ENCODE peak calls at places on chromosomes 1 and 21, in four cellular contexts. B is K562, H is SK-N-SH, R is GM12878. S is an unnamed sample.

GRCh38 chr1:51230501-51231078 is 5.5 kb upstream of the RNF11 start:
- DNase-seq in B (peak), H (no peak), R (no peak), S (no peak)

GRCh38 chr21:37155216-37155615 is 82.2 kb downstream of the TTC3 start:
- DNase-seq in B (no peak), H (no peak), R (no peak), S (no peak)

GRCh38 chr1:96808186-96808585 is 86.6 kb downstream of the PTBP2 start:
- DNase-seq in B (peak), H (peak), R (no peak), S (no peak)

GRCh38 chr1:87805661-87806376 is 477.1 kb downstream of the LMO4 start:
- DNase-seq in B (no peak), H (no peak), R (no peak), S (no peak)

GRCh38 chr1:21261551-21262281 is 28.5 kb downstream of the ECE1 start:
- DNase-seq in B (peak), H (peak), R (no peak), S (no peak)

GRCh38 chr1:159921251-159921650 is 4.1 kb downstream of the TAGLN2 start:
- DNase-seq in B (no peak), H (no peak), R (peak), S (no peak)

GRCh38 chr1:108858541-108858940 is 1.6 kb upstream of the AKNAD1 start:
- DNase-seq in B (no peak), H (no peak), R (no peak), S (no peak)

GRCh38 chr1:48649880-48650279 is 126.8 kb downstream of the BEND5 start:
- DNase-seq in B (no peak), H (no peak), R (no peak), S (no peak)

GRCh38 chr1:186841599-186841998 is 12.8 kb downstream of the PLA2G4A start:
- DNase-seq in B (no peak), H (no peak), R (no peak), S (no peak)

GRCh38 chr1:226719596-226720386 is 19.3 kb downstream of the ITPKB start:
- DNase-seq in B (no peak), H (no peak), R (no peak), S (no peak)

GRCh38 chr21:22343303-22343702 is 1345.1 kb downstream of the NCAM2 start:
- DNase-seq in B (no peak), H (no peak), R (no peak), S (no peak)

GRCh38 chr1:19312782-19313635 is 883 bp downstream of the SLC66A1 start:
- DNase-seq in B (no peak), H (no peak), R (no peak), S (no peak)

GRCh38 chr1:108049083-108049819 is 84.3 kb upstream of the VAV3 start:
- DNase-seq in B (peak), H (peak), R (no peak), S (peak)

GRCh38 chr1:157472959-157473358 is 79.4 kb downstream of the FCRL5 start:
- DNase-seq in B (no peak), H (no peak), R (no peak), S (no peak)

GRCh38 chr1:53633073-53633704 is 105.8 kb downstream of the GLIS1 start:
- DNase-seq in B (no peak), H (no peak), R (no peak), S (no peak)

GRCh38 chr1:72690871-72691270 is 408.5 kb upstream of the NEGR1 start:
- DNase-seq in B (no peak), H (no peak), R (no peak), S (no peak)

GRCh38 chr1:232431326-232431725 is 198.6 kb downstream of the SIPA1L2 start:
- DNase-seq in B (no peak), H (no peak), R (no peak), S (no peak)

GRCh38 chr21:33396966-33397365 is 6.2 kb upstream of the IFNGR2 start:
- DNase-seq in B (no peak), H (no peak), R (no peak), S (no peak)

GRCh38 chr1:228345201-228345930 is 61.3 kb downstream of the TRIM11 start:
- DNase-seq in B (no peak), H (no peak), R (no peak), S (peak)

GRCh38 chr1:18239671-18240070 is 132.1 kb downstream of the IGSF21 start:
- DNase-seq in B (no peak), H (no peak), R (no peak), S (no peak)

GRCh38 chr1:204894031-204894430 is 23.4 kb downstream of the NFASC start:
- DNase-seq in B (no peak), H (no peak), R (no peak), S (no peak)

DNA sequence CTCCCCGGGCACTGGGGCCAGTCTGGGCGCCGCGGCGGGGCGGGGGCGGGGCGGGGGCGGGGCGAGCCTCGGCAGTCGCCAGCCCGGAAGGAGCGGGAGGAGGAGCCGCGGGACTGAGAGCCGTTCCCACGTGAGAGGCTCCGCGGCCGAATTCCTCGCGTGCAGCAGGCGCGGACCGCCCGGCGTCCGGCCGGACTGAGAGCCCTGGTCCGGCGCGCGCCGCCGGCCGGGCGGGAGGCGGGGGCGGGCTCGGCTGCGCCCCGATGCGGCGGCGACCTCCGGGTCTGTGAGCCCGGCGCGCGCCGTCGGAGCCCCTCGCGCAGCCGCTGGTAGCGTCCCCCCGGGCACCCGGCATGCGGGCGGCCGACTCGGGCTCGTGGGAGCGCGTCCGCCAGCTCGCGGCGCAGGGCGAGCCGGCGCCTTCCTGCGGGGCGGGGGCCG is 229.5 kb upstream of the TMEM51 start:
- DNase-seq in B (peak), H (peak), R (no peak), S (peak)
- TF ChIP-seq USF1 in B (no peak), H (peak), R (no peak), S (no peak)

GRCh38 chr1:38193040-38193439 is 146.4 kb upstream of the POU3F1 start:
- DNase-seq in B (no peak), H (no peak), R (no peak), S (no peak)

GRCh38 chr1:38194486-38194885 is 147.9 kb upstream of the POU3F1 start:
- DNase-seq in B (no peak), H (no peak), R (no peak), S (no peak)

GRCh38 chr1:38185913-38186312 is 139.3 kb upstream of the POU3F1 start:
- DNase-seq in B (no peak), H (no peak), R (no peak), S (no peak)

GRCh38 chr1:38190978-38191377 is 144.4 kb upstream of the POU3F1 start:
- DNase-seq in B (no peak), H (no peak), R (peak), S (no peak)

GRCh38 chr1:38191451-38191850 is 144.9 kb upstream of the POU3F1 start:
- DNase-seq in B (no peak), H (no peak), R (no peak), S (no peak)
- TF ChIP-seq MAX in B (no peak), H (no peak), R (no peak), S (no peak)

DNA sequence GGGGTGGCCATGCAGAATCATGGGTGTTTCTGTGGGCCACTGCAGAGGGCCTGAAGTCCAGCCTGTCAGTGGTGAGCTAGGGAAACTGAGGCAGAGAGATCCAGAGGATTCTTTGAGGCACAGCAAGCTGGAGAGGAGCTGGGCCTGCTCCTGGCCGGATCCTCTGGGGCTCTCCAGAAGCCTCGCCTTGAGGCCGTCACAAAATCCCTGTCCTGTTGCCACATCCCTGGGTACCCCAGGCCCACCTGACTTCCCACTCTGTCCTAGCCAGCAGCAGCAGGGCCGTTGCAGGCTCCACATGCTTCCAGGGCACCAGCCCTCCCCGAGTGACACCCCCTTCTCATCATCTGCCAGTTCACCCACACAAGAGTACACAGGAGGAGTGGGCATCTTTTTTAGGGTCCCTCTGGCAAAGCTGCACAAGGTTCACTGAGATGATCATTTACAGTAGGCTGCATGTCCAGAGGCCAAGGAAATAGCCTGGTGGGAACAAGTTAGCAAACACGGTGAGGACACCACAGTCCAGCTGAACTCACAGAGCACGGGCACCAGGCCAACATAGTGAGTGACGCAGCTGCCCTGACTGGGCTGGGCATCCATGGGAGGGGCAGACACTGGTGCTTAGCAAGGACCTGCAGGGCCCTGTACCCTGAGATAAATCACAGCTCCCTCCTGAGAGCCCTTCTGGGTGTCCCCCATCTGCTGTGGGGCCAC is 25.1 kb upstream of the TSPEAR start:
- DNase-seq in B (no peak), H (no peak), R (no peak), S (no peak)
- TF ChIP-seq USF1 in B (no peak), H (no peak), R (no peak), S (no peak)

GRCh38 chr1:90876098-90876497 is 145.7 kb downstream of the ZNF644 start:
- DNase-seq in B (no peak), H (no peak), R (no peak), S (no peak)
- TF ChIP-seq MAX in B (no peak), H (no peak), R (no peak), S (no peak)

GRCh38 chr1:62725981-62726588 is 37.9 kb upstream of the DOCK7 start:
- DNase-seq in B (no peak), H (no peak), R (no peak), S (no peak)

GRCh38 chr1:62725255-62725654 is 37.1 kb upstream of the DOCK7 start:
- DNase-seq in B (no peak), H (no peak), R (peak), S (no peak)

GRCh38 chr1:62732327-62732726 is 44.1 kb upstream of the DOCK7 start:
- DNase-seq in B (no peak), H (no peak), R (no peak), S (no peak)

GRCh38 chr1:62727656-62728396 is 39.6 kb upstream of the DOCK7 start:
- DNase-seq in B (peak), H (no peak), R (no peak), S (peak)

DNA sequence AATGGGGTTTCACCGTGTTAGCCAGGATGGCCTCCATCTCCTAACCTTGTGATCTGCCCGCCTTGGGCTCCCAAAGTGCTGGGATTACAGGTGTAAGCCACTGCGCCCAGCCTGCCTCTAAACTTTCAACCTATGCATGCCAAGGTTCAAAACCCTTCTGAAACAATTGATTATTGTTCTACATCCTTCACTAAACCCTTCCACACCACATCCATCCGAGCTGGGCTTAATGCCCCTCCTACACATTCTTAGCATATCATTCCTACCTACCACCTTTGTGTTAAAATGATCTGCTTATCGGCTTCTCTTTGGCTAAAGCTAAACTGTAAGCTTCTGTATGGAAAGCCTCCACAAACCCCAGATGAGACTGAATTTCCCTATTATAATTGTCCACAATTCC is 40.8 kb upstream of the DOCK7 start:
- DNase-seq in B (no peak), H (no peak), R (no peak), S (no peak)
- TF ChIP-seq USF1 in B (no peak), H (no peak), R (no peak), S (no peak)

GRCh38 chr1:71364236-71364635 is 283.4 kb upstream of the ZRANB2 start:
- DNase-seq in B (no peak), H (no peak), R (no peak), S (no peak)
- TF ChIP-seq MAX in B (no peak), H (no peak), R (no peak), S (no peak)

GRCh38 chr1:172533511-172534116 is 664 bp downstream of the SUCO start:
- DNase-seq in B (peak), H (peak), R (no peak), S (no peak)
- TF ChIP-seq USF1 in B (no peak), H (no peak), R (no peak), S (no peak)

DNA sequence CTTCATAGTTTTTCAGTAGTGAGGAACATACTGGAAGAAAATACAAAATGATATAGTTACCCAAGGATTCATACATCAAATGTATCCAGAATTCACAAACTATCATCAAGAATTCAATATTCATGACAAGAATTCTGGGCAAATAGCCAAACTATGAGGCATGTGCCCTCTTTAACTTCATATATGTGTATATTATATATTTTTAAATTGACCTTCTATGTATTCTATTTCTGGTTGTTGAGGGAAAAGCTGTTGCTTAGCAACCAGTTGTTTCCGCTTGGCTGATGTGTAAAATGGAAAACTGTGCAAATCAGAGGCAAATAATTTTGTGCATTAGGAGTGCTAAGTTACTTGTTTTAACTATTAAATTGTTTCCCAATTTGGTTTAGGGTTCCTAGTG is 35.0 kb upstream of the IVNS1ABP start:
- DNase-seq in B (no peak), H (no peak), R (no peak), S (no peak)
- TF ChIP-seq MAX in B (no peak), H (no peak), R (no peak), S (no peak)

GRCh38 chr1:180778782-180779398 is 133.8 kb upstream of the KIAA1614 start:
- DNase-seq in B (peak), H (peak), R (no peak), S (peak)
- TF ChIP-seq USF1 in B (no peak), H (no peak), R (no peak), S (no peak)